ENCODE peak calls at places on chromosomes 13 and 19, in seven cellular contexts. S, K, N, B, P, C and J are unnamed samples. For H3K4me1, the result is how much of the 10 kb centered on the place peaks cover.

GRCh38 chr19:53896682-53897081 is 12.4 kb upstream of the CACNG7 start:
- DNase-seq in S (no peak), K (no peak), N (no peak), B (no peak), P (no peak), C (no peak), J (no peak)

GRCh38 chr19:13784731-13785452 is 10.4 kb upstream of the ZSWIM4 start:
- DNase-seq in S (no peak), K (peak), N (peak), B (peak), P (peak), C (peak), J (peak)

GRCh38 chr13:34931572-34931971 is 10.5 kb upstream of the NBEA start:
- DNase-seq in S (no peak), K (no peak), N (no peak), B (no peak), P (no peak), C (peak), J (no peak)

GRCh38 chr19:51138549-51138979 is 3.5 kb upstream of the SIGLEC7 start:
- DNase-seq in S (no peak), K (peak), N (peak), B (no peak), P (peak), C (no peak), J (peak)

GRCh38 chr13:110965038-110965754 is 50.3 kb upstream of the ANKRD10 start:
- DNase-seq in S (no peak), K (no peak), N (no peak), B (no peak), P (no peak), C (peak), J (no peak)

GRCh38 chr19:40613669-40614594 is 12.8 kb downstream of the LTBP4 start:
- DNase-seq in S (peak), K (peak), N (peak), B (peak), P (peak), C (no peak), J (peak)

GRCh38 chr13:78121001-78121400 is 202.4 kb upstream of the EDNRB start:
- DNase-seq in S (no peak), K (no peak), N (no peak), B (no peak), P (no peak), C (no peak), J (no peak)

GRCh38 chr13:72004975-72005374 is 138.0 kb upstream of the DACH1 start:
- DNase-seq in S (no peak), K (no peak), N (no peak), B (no peak), P (no peak), C (no peak), J (no peak)

GRCh38 chr19:50464348-50464747 is 12.0 kb upstream of the EMC10 start:
- DNase-seq in S (no peak), K (no peak), N (no peak), B (no peak), P (no peak), C (no peak), J (no peak)

GRCh38 chr19:30228113-30228725 is 144.0 kb upstream of the ZNF536 start:
- DNase-seq in S (no peak), K (no peak), N (no peak), B (no peak), P (no peak), C (no peak), J (no peak)

GRCh38 chr13:33723365-33723764 is 94.6 kb upstream of the RFC3 start:
- DNase-seq in S (no peak), K (no peak), N (no peak), B (no peak), P (no peak), C (peak), J (no peak)

GRCh38 chr19:9968820-9969687 is 32.7 kb upstream of the OLFM2 start:
- DNase-seq in S (no peak), K (no peak), N (no peak), B (no peak), P (no peak), C (no peak), J (no peak)

GRCh38 chr13:76711515-76712182 is 174.6 kb downstream of the KCTD12 start:
- DNase-seq in S (no peak), K (no peak), N (no peak), B (peak), P (peak), C (no peak), J (no peak)

GRCh38 chr19:49853852-49854849 is 3.2 kb downstream of the PTOV1 start:
- DNase-seq in S (no peak), K (no peak), N (no peak), B (no peak), P (no peak), C (no peak), J (no peak)

GRCh38 chr13:113638806-113639205 is 19.2 kb downstream of the ATP4B start:
- DNase-seq in S (no peak), K (peak), N (no peak), B (no peak), P (no peak), C (no peak), J (no peak)

GRCh38 chr13:49606747-49607648 is 21.3 kb upstream of the ARL11 start:
- DNase-seq in S (peak), K (peak), N (peak), B (peak), P (peak), C (peak), J (peak)

GRCh38 chr13:100673831-100674362 is 698 bp downstream of the TMTC4 start:
- DNase-seq in S (no peak), K (peak), N (peak), B (no peak), P (peak), C (peak), J (peak)

GRCh38 chr19:41248895-41249294 is 15.3 kb upstream of the HNRNPUL1 start:
- DNase-seq in S (no peak), K (no peak), N (no peak), B (no peak), P (no peak), C (no peak), J (no peak)

GRCh38 chr19:58317481-58318072 is 9.2 kb upstream of the ZSCAN22 start:
- DNase-seq in S (no peak), K (no peak), N (no peak), B (no peak), P (no peak), C (no peak), J (no peak)

GRCh38 chr13:28636677-28637317 is 22.1 kb upstream of the POMP start:
- DNase-seq in S (peak), K (peak), N (no peak), B (peak), P (no peak), C (peak), J (no peak)

GRCh38 chr13:27482996-27483395 is 32.6 kb upstream of the MTIF3 start:
- DNase-seq in S (no peak), K (peak), N (no peak), B (no peak), P (no peak), C (no peak), J (no peak)

GRCh38 chr13:24747248-24748151 is 16.5 kb upstream of the RNF17 start:
- DNase-seq in S (no peak), K (no peak), N (no peak), B (no peak), P (no peak), C (no peak), J (no peak)

GRCh38 chr19:11265785-11266236 is 3.5 kb upstream of the DOCK6 start:
- DNase-seq in S (no peak), K (peak), N (no peak), B (no peak), P (no peak), C (peak), J (no peak)

GRCh38 chr13:95564091-95564490 is 11.6 kb downstream of the CLDN10 start:
- DNase-seq in S (no peak), K (no peak), N (no peak), B (no peak), P (no peak), C (no peak), J (no peak)

DNA sequence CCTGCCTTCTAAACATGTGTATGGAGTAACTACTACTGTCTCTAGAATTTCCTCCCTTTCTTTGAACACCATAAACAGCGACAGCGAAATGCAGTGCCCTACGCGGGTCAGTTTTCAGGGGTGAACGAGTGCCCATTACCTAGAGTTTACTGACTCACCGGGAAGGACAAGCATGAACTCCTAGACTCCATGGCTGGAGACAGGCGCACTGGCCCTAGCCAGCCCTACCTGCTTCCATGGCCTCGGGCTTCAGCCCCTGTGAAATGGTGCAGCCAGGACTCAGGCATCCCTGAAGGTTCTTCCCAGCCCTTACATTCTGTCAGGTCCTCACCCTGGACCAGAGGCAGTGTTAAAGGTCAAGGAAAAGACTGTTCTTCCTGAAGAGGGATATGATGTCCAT is 8.5 kb downstream of the RANBP3 start:
- DNase-seq in S (no peak), K (no peak), N (no peak), B (no peak), P (no peak), C (no peak), J (no peak)
- H3K4me1 ChIP-seq in S (half or more), K (under half), N (half or more), B (under half), P (half or more), C (half or more), J (under half)

GRCh38 chr13:112582305-112582704 is 5.6 kb downstream of the TUBGCP3 start:
- DNase-seq in S (no peak), K (no peak), N (no peak), B (no peak), P (no peak), C (no peak), J (no peak)
- TF ChIP-seq CTCF in S (no peak), K (no peak), N (no peak), B (no peak), P (no peak), C (no peak), J (no peak)

GRCh38 chr19:1266818-1267440 is 2.2 kb upstream of the CIRBP start:
- DNase-seq in S (no peak), K (peak), N (peak), B (no peak), P (peak), C (no peak), J (no peak)
- H3K4me1 ChIP-seq in S (half or more), K (under half), N (half or more), B (half or more), P (half or more), C (half or more), J (half or more)

GRCh38 chr19:12364391-12365093 is 941 bp downstream of the ZNF442 start:
- DNase-seq in S (no peak), K (no peak), N (peak), B (no peak), P (peak), C (no peak), J (no peak)

GRCh38 chr19:12365372-12366162 is at the start of gene ZNF442:
- DNase-seq in S (peak), K (peak), N (peak), B (peak), P (peak), C (peak), J (peak)

GRCh38 chr19:12365094-12365371 is 450 bp downstream of the ZNF442 start:
- DNase-seq in S (no peak), K (no peak), N (no peak), B (peak), P (peak), C (no peak), J (no peak)
- TF ChIP-seq CTCF in S (no peak), K (no peak), N (no peak), B (no peak), P (no peak), C (no peak), J (no peak)

DNA sequence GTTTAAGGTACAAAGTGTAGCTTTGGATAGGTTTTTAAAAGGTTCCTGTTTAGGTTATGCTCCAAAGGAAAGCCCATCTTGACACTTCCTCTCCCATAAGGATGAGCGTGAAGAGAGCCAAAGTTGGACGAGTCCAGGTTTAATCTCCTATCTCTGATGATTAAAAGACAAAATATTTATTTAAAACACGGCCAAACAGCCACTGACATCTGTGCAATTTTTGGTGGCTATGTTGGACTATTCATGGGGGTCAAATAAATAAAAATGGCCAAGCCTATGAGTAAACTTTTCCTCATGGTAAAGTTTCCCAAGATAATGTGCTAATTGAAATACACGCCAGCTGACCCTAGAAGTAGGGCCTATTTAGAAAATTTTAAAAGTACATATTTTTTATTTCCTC is 69.0 kb upstream of the DOCK9 start:
- DNase-seq in S (no peak), K (no peak), N (no peak), B (no peak), P (no peak), C (no peak), J (no peak)
- H3K4me1 ChIP-seq in S (half or more), K (under half), N (under half), B (under half), P (under half), C (under half), J (under half)